ENCODE peak calls at places on chromosomes 5 and 9, in six cellular contexts. One of them, this sample, is unnamed.

GRCh38 chr5:91052977-91053732 is 330.0 kb downstream of the ARRDC3 start:
- DNase-seq in stimulated activated naive CD8-positive, alpha-beta T cell treated with anti-CD3 and anti-CD28 coated beads, Interleukin-15, Interleukin-2, amounts not matched to agents 100 U/mL and 50 U/mL, for 24 hours: no peak
- DNase-seq in neuronal stem cell: no peak
- DNase-seq in NCI-H774: no peak
- DNase-seq in non-pigmented ciliary epithelial cell: no peak
- DNase-seq in Calu3: no peak
- DNase-seq in this sample: no peak

GRCh38 chr5:178467261-178468195 is 122.7 kb downstream of the COL23A1 start:
- DNase-seq in stimulated activated naive CD8-positive, alpha-beta T cell treated with anti-CD3 and anti-CD28 coated beads, Interleukin-15, Interleukin-2, amounts not matched to agents 100 U/mL and 50 U/mL, for 24 hours: no peak
- DNase-seq in neuronal stem cell: no peak
- DNase-seq in NCI-H774: no peak
- DNase-seq in non-pigmented ciliary epithelial cell: no peak
- DNase-seq in Calu3: no peak
- DNase-seq in this sample: no peak

GRCh38 chr9:83199240-83199639 is 136.3 kb upstream of the RASEF start:
- DNase-seq in stimulated activated naive CD8-positive, alpha-beta T cell treated with anti-CD3 and anti-CD28 coated beads, Interleukin-15, Interleukin-2, amounts not matched to agents 100 U/mL and 50 U/mL, for 24 hours: no peak
- DNase-seq in neuronal stem cell: peak
- DNase-seq in NCI-H774: peak
- DNase-seq in non-pigmented ciliary epithelial cell: peak
- DNase-seq in Calu3: peak
- DNase-seq in this sample: peak

GRCh38 chr5:1658665-1659064 is 134.9 kb upstream of the LPCAT1 start:
- DNase-seq in stimulated activated naive CD8-positive, alpha-beta T cell treated with anti-CD3 and anti-CD28 coated beads, Interleukin-15, Interleukin-2, amounts not matched to agents 100 U/mL and 50 U/mL, for 24 hours: no peak
- DNase-seq in neuronal stem cell: no peak
- DNase-seq in NCI-H774: no peak
- DNase-seq in non-pigmented ciliary epithelial cell: no peak
- DNase-seq in Calu3: no peak
- DNase-seq in this sample: no peak

GRCh38 chr5:179271301-179271650 is 74.0 kb downstream of the ADAMTS2 start:
- DNase-seq in stimulated activated naive CD8-positive, alpha-beta T cell treated with anti-CD3 and anti-CD28 coated beads, Interleukin-15, Interleukin-2, amounts not matched to agents 100 U/mL and 50 U/mL, for 24 hours: no peak
- DNase-seq in neuronal stem cell: no peak
- DNase-seq in NCI-H774: no peak
- DNase-seq in non-pigmented ciliary epithelial cell: no peak
- DNase-seq in Calu3: no peak
- DNase-seq in this sample: no peak

GRCh38 chr5:72063219-72063819 is 44.0 kb upstream of the MAP1B start:
- DNase-seq in stimulated activated naive CD8-positive, alpha-beta T cell treated with anti-CD3 and anti-CD28 coated beads, Interleukin-15, Interleukin-2, amounts not matched to agents 100 U/mL and 50 U/mL, for 24 hours: peak
- DNase-seq in neuronal stem cell: peak
- DNase-seq in NCI-H774: no peak
- DNase-seq in non-pigmented ciliary epithelial cell: no peak
- DNase-seq in Calu3: peak
- DNase-seq in this sample: no peak

GRCh38 chr9:127923771-127924170 is 6.8 kb downstream of the PIP5KL1 start:
- DNase-seq in stimulated activated naive CD8-positive, alpha-beta T cell treated with anti-CD3 and anti-CD28 coated beads, Interleukin-15, Interleukin-2, amounts not matched to agents 100 U/mL and 50 U/mL, for 24 hours: no peak
- DNase-seq in neuronal stem cell: no peak
- DNase-seq in NCI-H774: no peak
- DNase-seq in non-pigmented ciliary epithelial cell: peak
- DNase-seq in Calu3: no peak
- DNase-seq in this sample: no peak

GRCh38 chr5:169495252-169495548 is 88.4 kb upstream of the SPDL1 start:
- DNase-seq in stimulated activated naive CD8-positive, alpha-beta T cell treated with anti-CD3 and anti-CD28 coated beads, Interleukin-15, Interleukin-2, amounts not matched to agents 100 U/mL and 50 U/mL, for 24 hours: no peak
- DNase-seq in neuronal stem cell: no peak
- DNase-seq in NCI-H774: no peak
- DNase-seq in non-pigmented ciliary epithelial cell: no peak
- DNase-seq in Calu3: no peak
- DNase-seq in this sample: no peak

GRCh38 chr9:138101444-138102234 is 224.1 kb downstream of the CACNA1B start:
- DNase-seq in stimulated activated naive CD8-positive, alpha-beta T cell treated with anti-CD3 and anti-CD28 coated beads, Interleukin-15, Interleukin-2, amounts not matched to agents 100 U/mL and 50 U/mL, for 24 hours: no peak
- DNase-seq in neuronal stem cell: no peak
- DNase-seq in NCI-H774: no peak
- DNase-seq in non-pigmented ciliary epithelial cell: no peak
- DNase-seq in Calu3: no peak
- DNase-seq in this sample: no peak

GRCh38 chr9:118017607-118018122 is 313.5 kb downstream of the TLR4 start:
- DNase-seq in stimulated activated naive CD8-positive, alpha-beta T cell treated with anti-CD3 and anti-CD28 coated beads, Interleukin-15, Interleukin-2, amounts not matched to agents 100 U/mL and 50 U/mL, for 24 hours: no peak
- DNase-seq in neuronal stem cell: no peak
- DNase-seq in NCI-H774: no peak
- DNase-seq in non-pigmented ciliary epithelial cell: no peak
- DNase-seq in Calu3: no peak
- DNase-seq in this sample: no peak

GRCh38 chr5:18772475-18772874 is 1138.2 kb downstream of the TAF11L14 start:
- DNase-seq in stimulated activated naive CD8-positive, alpha-beta T cell treated with anti-CD3 and anti-CD28 coated beads, Interleukin-15, Interleukin-2, amounts not matched to agents 100 U/mL and 50 U/mL, for 24 hours: no peak
- DNase-seq in neuronal stem cell: peak
- DNase-seq in NCI-H774: peak
- DNase-seq in non-pigmented ciliary epithelial cell: peak
- DNase-seq in Calu3: peak
- DNase-seq in this sample: peak

GRCh38 chr5:178590141-178590923 is at the start of gene COL23A1:
- DNase-seq in stimulated activated naive CD8-positive, alpha-beta T cell treated with anti-CD3 and anti-CD28 coated beads, Interleukin-15, Interleukin-2, amounts not matched to agents 100 U/mL and 50 U/mL, for 24 hours: peak
- DNase-seq in neuronal stem cell: peak
- DNase-seq in NCI-H774: no peak
- DNase-seq in non-pigmented ciliary epithelial cell: peak
- DNase-seq in Calu3: no peak
- DNase-seq in this sample: no peak

GRCh38 chr9:126144215-126144614 is 182.4 kb upstream of the MVB12B start:
- DNase-seq in stimulated activated naive CD8-positive, alpha-beta T cell treated with anti-CD3 and anti-CD28 coated beads, Interleukin-15, Interleukin-2, amounts not matched to agents 100 U/mL and 50 U/mL, for 24 hours: no peak
- DNase-seq in neuronal stem cell: no peak
- DNase-seq in NCI-H774: no peak
- DNase-seq in non-pigmented ciliary epithelial cell: no peak
- DNase-seq in Calu3: no peak
- DNase-seq in this sample: no peak

GRCh38 chr5:122921826-122922225 is 76.4 kb downstream of the SNX24 start:
- DNase-seq in stimulated activated naive CD8-positive, alpha-beta T cell treated with anti-CD3 and anti-CD28 coated beads, Interleukin-15, Interleukin-2, amounts not matched to agents 100 U/mL and 50 U/mL, for 24 hours: no peak
- DNase-seq in neuronal stem cell: no peak
- DNase-seq in NCI-H774: no peak
- DNase-seq in non-pigmented ciliary epithelial cell: no peak
- DNase-seq in Calu3: no peak
- DNase-seq in this sample: no peak

GRCh38 chr5:139763584-139764249 is 31.9 kb upstream of the PSD2 start:
- DNase-seq in stimulated activated naive CD8-positive, alpha-beta T cell treated with anti-CD3 and anti-CD28 coated beads, Interleukin-15, Interleukin-2, amounts not matched to agents 100 U/mL and 50 U/mL, for 24 hours: no peak
- DNase-seq in neuronal stem cell: no peak
- DNase-seq in NCI-H774: no peak
- DNase-seq in non-pigmented ciliary epithelial cell: no peak
- DNase-seq in Calu3: no peak
- DNase-seq in this sample: no peak

GRCh38 chr5:113336975-113337374 is 97.8 kb downstream of the TSSK1B start:
- DNase-seq in stimulated activated naive CD8-positive, alpha-beta T cell treated with anti-CD3 and anti-CD28 coated beads, Interleukin-15, Interleukin-2, amounts not matched to agents 100 U/mL and 50 U/mL, for 24 hours: peak
- DNase-seq in neuronal stem cell: no peak
- DNase-seq in NCI-H774: no peak
- DNase-seq in non-pigmented ciliary epithelial cell: no peak
- DNase-seq in Calu3: peak
- DNase-seq in this sample: no peak

GRCh38 chr9:86176468-86176867 is 77.1 kb upstream of the GOLM1 start:
- DNase-seq in stimulated activated naive CD8-positive, alpha-beta T cell treated with anti-CD3 and anti-CD28 coated beads, Interleukin-15, Interleukin-2, amounts not matched to agents 100 U/mL and 50 U/mL, for 24 hours: no peak
- DNase-seq in neuronal stem cell: no peak
- DNase-seq in NCI-H774: peak
- DNase-seq in non-pigmented ciliary epithelial cell: no peak
- DNase-seq in Calu3: no peak
- DNase-seq in this sample: peak

GRCh38 chr9:13503599-13503998 is 224.1 kb upstream of the MPDZ start:
- DNase-seq in stimulated activated naive CD8-positive, alpha-beta T cell treated with anti-CD3 and anti-CD28 coated beads, Interleukin-15, Interleukin-2, amounts not matched to agents 100 U/mL and 50 U/mL, for 24 hours: no peak
- DNase-seq in neuronal stem cell: no peak
- DNase-seq in NCI-H774: no peak
- DNase-seq in non-pigmented ciliary epithelial cell: no peak
- DNase-seq in Calu3: no peak
- DNase-seq in this sample: no peak

GRCh38 chr5:124659798-124660197 is 86.6 kb downstream of the ZNF608 start:
- DNase-seq in stimulated activated naive CD8-positive, alpha-beta T cell treated with anti-CD3 and anti-CD28 coated beads, Interleukin-15, Interleukin-2, amounts not matched to agents 100 U/mL and 50 U/mL, for 24 hours: no peak
- DNase-seq in neuronal stem cell: no peak
- DNase-seq in NCI-H774: no peak
- DNase-seq in non-pigmented ciliary epithelial cell: no peak
- DNase-seq in Calu3: no peak
- DNase-seq in this sample: no peak

GRCh38 chr5:97496037-97496436 is 313.0 kb upstream of the RIOK2 start:
- DNase-seq in stimulated activated naive CD8-positive, alpha-beta T cell treated with anti-CD3 and anti-CD28 coated beads, Interleukin-15, Interleukin-2, amounts not matched to agents 100 U/mL and 50 U/mL, for 24 hours: no peak
- DNase-seq in neuronal stem cell: no peak
- DNase-seq in NCI-H774: no peak
- DNase-seq in non-pigmented ciliary epithelial cell: no peak
- DNase-seq in Calu3: no peak
- DNase-seq in this sample: no peak

GRCh38 chr5:142720561-142721275 is 34.8 kb upstream of the FGF1 start:
- DNase-seq in stimulated activated naive CD8-positive, alpha-beta T cell treated with anti-CD3 and anti-CD28 coated beads, Interleukin-15, Interleukin-2, amounts not matched to agents 100 U/mL and 50 U/mL, for 24 hours: no peak
- DNase-seq in neuronal stem cell: no peak
- DNase-seq in NCI-H774: peak
- DNase-seq in non-pigmented ciliary epithelial cell: no peak
- DNase-seq in Calu3: peak
- DNase-seq in this sample: peak

GRCh38 chr5:98917433-98917832 is 11.4 kb downstream of the CHD1 start:
- DNase-seq in stimulated activated naive CD8-positive, alpha-beta T cell treated with anti-CD3 and anti-CD28 coated beads, Interleukin-15, Interleukin-2, amounts not matched to agents 100 U/mL and 50 U/mL, for 24 hours: no peak
- DNase-seq in neuronal stem cell: no peak
- DNase-seq in NCI-H774: no peak
- DNase-seq in non-pigmented ciliary epithelial cell: no peak
- DNase-seq in Calu3: no peak
- DNase-seq in this sample: no peak

GRCh38 chr9:110048473-110048975 is 159.4 kb downstream of the C9orf152 start:
- DNase-seq in stimulated activated naive CD8-positive, alpha-beta T cell treated with anti-CD3 and anti-CD28 coated beads, Interleukin-15, Interleukin-2, amounts not matched to agents 100 U/mL and 50 U/mL, for 24 hours: peak
- DNase-seq in neuronal stem cell: peak
- DNase-seq in NCI-H774: peak
- DNase-seq in non-pigmented ciliary epithelial cell: no peak
- DNase-seq in Calu3: peak
- DNase-seq in this sample: peak

GRCh38 chr5:159451197-159452052 is 121.1 kb upstream of the IL12B start:
- DNase-seq in stimulated activated naive CD8-positive, alpha-beta T cell treated with anti-CD3 and anti-CD28 coated beads, Interleukin-15, Interleukin-2, amounts not matched to agents 100 U/mL and 50 U/mL, for 24 hours: no peak
- DNase-seq in neuronal stem cell: no peak
- DNase-seq in NCI-H774: no peak
- DNase-seq in non-pigmented ciliary epithelial cell: peak
- DNase-seq in Calu3: no peak
- DNase-seq in this sample: peak

GRCh38 chr5:174327317-174327864 is 281.9 kb downstream of the NSG2 start:
- DNase-seq in stimulated activated naive CD8-positive, alpha-beta T cell treated with anti-CD3 and anti-CD28 coated beads, Interleukin-15, Interleukin-2, amounts not matched to agents 100 U/mL and 50 U/mL, for 24 hours: peak
- DNase-seq in neuronal stem cell: peak
- DNase-seq in NCI-H774: peak
- DNase-seq in non-pigmented ciliary epithelial cell: peak
- DNase-seq in Calu3: peak
- DNase-seq in this sample: no peak

GRCh38 chr5:123844873-123845272 is 332.9 kb downstream of the CSNK1G3 start:
- DNase-seq in stimulated activated naive CD8-positive, alpha-beta T cell treated with anti-CD3 and anti-CD28 coated beads, Interleukin-15, Interleukin-2, amounts not matched to agents 100 U/mL and 50 U/mL, for 24 hours: no peak
- DNase-seq in neuronal stem cell: no peak
- DNase-seq in NCI-H774: no peak
- DNase-seq in non-pigmented ciliary epithelial cell: no peak
- DNase-seq in Calu3: no peak
- DNase-seq in this sample: no peak

GRCh38 chr9:93197670-93198069 is 13.7 kb downstream of the WNK2 start:
- DNase-seq in stimulated activated naive CD8-positive, alpha-beta T cell treated with anti-CD3 and anti-CD28 coated beads, Interleukin-15, Interleukin-2, amounts not matched to agents 100 U/mL and 50 U/mL, for 24 hours: no peak
- DNase-seq in neuronal stem cell: no peak
- DNase-seq in NCI-H774: no peak
- DNase-seq in non-pigmented ciliary epithelial cell: no peak
- DNase-seq in Calu3: peak
- DNase-seq in this sample: no peak

GRCh38 chr5:66713998-66714397 is 117.8 kb downstream of the MAST4 start:
- DNase-seq in stimulated activated naive CD8-positive, alpha-beta T cell treated with anti-CD3 and anti-CD28 coated beads, Interleukin-15, Interleukin-2, amounts not matched to agents 100 U/mL and 50 U/mL, for 24 hours: no peak
- DNase-seq in neuronal stem cell: no peak
- DNase-seq in NCI-H774: no peak
- DNase-seq in non-pigmented ciliary epithelial cell: peak
- DNase-seq in Calu3: peak
- DNase-seq in this sample: peak

GRCh38 chr9:115413766-115414382 is 295.9 kb upstream of the TNC start:
- DNase-seq in stimulated activated naive CD8-positive, alpha-beta T cell treated with anti-CD3 and anti-CD28 coated beads, Interleukin-15, Interleukin-2, amounts not matched to agents 100 U/mL and 50 U/mL, for 24 hours: no peak
- DNase-seq in neuronal stem cell: no peak
- DNase-seq in NCI-H774: no peak
- DNase-seq in non-pigmented ciliary epithelial cell: no peak
- DNase-seq in Calu3: no peak
- DNase-seq in this sample: no peak

GRCh38 chr9:92001244-92001643 is 51.2 kb upstream of the ROR2 start:
- DNase-seq in stimulated activated naive CD8-positive, alpha-beta T cell treated with anti-CD3 and anti-CD28 coated beads, Interleukin-15, Interleukin-2, amounts not matched to agents 100 U/mL and 50 U/mL, for 24 hours: no peak
- DNase-seq in neuronal stem cell: no peak
- DNase-seq in NCI-H774: no peak
- DNase-seq in non-pigmented ciliary epithelial cell: no peak
- DNase-seq in Calu3: no peak
- DNase-seq in this sample: no peak

GRCh38 chr5:78162253-78162862 is 132.1 kb downstream of the AP3B1 start:
- DNase-seq in stimulated activated naive CD8-positive, alpha-beta T cell treated with anti-CD3 and anti-CD28 coated beads, Interleukin-15, Interleukin-2, amounts not matched to agents 100 U/mL and 50 U/mL, for 24 hours: no peak
- DNase-seq in neuronal stem cell: peak
- DNase-seq in NCI-H774: peak
- DNase-seq in non-pigmented ciliary epithelial cell: peak
- DNase-seq in Calu3: peak
- DNase-seq in this sample: no peak

GRCh38 chr5:157214399-157214798 is 33.8 kb downstream of the ITK start:
- DNase-seq in stimulated activated naive CD8-positive, alpha-beta T cell treated with anti-CD3 and anti-CD28 coated beads, Interleukin-15, Interleukin-2, amounts not matched to agents 100 U/mL and 50 U/mL, for 24 hours: no peak
- DNase-seq in neuronal stem cell: no peak
- DNase-seq in NCI-H774: no peak
- DNase-seq in non-pigmented ciliary epithelial cell: no peak
- DNase-seq in Calu3: no peak
- DNase-seq in this sample: no peak

GRCh38 chr5:170312666-170313065 is 15.1 kb upstream of the LCP2 start:
- DNase-seq in stimulated activated naive CD8-positive, alpha-beta T cell treated with anti-CD3 and anti-CD28 coated beads, Interleukin-15, Interleukin-2, amounts not matched to agents 100 U/mL and 50 U/mL, for 24 hours: peak
- DNase-seq in neuronal stem cell: no peak
- DNase-seq in NCI-H774: no peak
- DNase-seq in non-pigmented ciliary epithelial cell: peak
- DNase-seq in Calu3: no peak
- DNase-seq in this sample: no peak

GRCh38 chr5:118545050-118545449 is 443.3 kb downstream of the DTWD2 start:
- DNase-seq in stimulated activated naive CD8-positive, alpha-beta T cell treated with anti-CD3 and anti-CD28 coated beads, Interleukin-15, Interleukin-2, amounts not matched to agents 100 U/mL and 50 U/mL, for 24 hours: no peak
- DNase-seq in neuronal stem cell: no peak
- DNase-seq in NCI-H774: no peak
- DNase-seq in non-pigmented ciliary epithelial cell: no peak
- DNase-seq in Calu3: no peak
- DNase-seq in this sample: no peak

GRCh38 chr5:139148306-139148705 is 49.9 kb downstream of the SIL1 start:
- DNase-seq in stimulated activated naive CD8-positive, alpha-beta T cell treated with anti-CD3 and anti-CD28 coated beads, Interleukin-15, Interleukin-2, amounts not matched to agents 100 U/mL and 50 U/mL, for 24 hours: no peak
- DNase-seq in neuronal stem cell: no peak
- DNase-seq in NCI-H774: no peak
- DNase-seq in non-pigmented ciliary epithelial cell: no peak
- DNase-seq in Calu3: no peak
- DNase-seq in this sample: peak

GRCh38 chr5:142826741-142827492 is 56.7 kb downstream of the ARHGAP26 start:
- DNase-seq in stimulated activated naive CD8-positive, alpha-beta T cell treated with anti-CD3 and anti-CD28 coated beads, Interleukin-15, Interleukin-2, amounts not matched to agents 100 U/mL and 50 U/mL, for 24 hours: peak
- DNase-seq in neuronal stem cell: no peak
- DNase-seq in NCI-H774: no peak
- DNase-seq in non-pigmented ciliary epithelial cell: no peak
- DNase-seq in Calu3: peak
- DNase-seq in this sample: peak

GRCh38 chr9:131593255-131593820 is 48.0 kb downstream of the PRRT1B start:
- DNase-seq in stimulated activated naive CD8-positive, alpha-beta T cell treated with anti-CD3 and anti-CD28 coated beads, Interleukin-15, Interleukin-2, amounts not matched to agents 100 U/mL and 50 U/mL, for 24 hours: no peak
- DNase-seq in neuronal stem cell: no peak
- DNase-seq in NCI-H774: no peak
- DNase-seq in non-pigmented ciliary epithelial cell: no peak
- DNase-seq in Calu3: no peak
- DNase-seq in this sample: no peak

GRCh38 chr5:125251703-125252102 is 505.3 kb upstream of the ZNF608 start:
- DNase-seq in stimulated activated naive CD8-positive, alpha-beta T cell treated with anti-CD3 and anti-CD28 coated beads, Interleukin-15, Interleukin-2, amounts not matched to agents 100 U/mL and 50 U/mL, for 24 hours: no peak
- DNase-seq in neuronal stem cell: no peak
- DNase-seq in NCI-H774: no peak
- DNase-seq in non-pigmented ciliary epithelial cell: no peak
- DNase-seq in Calu3: no peak
- DNase-seq in this sample: no peak

GRCh38 chr5:173573126-173573960 is 43.1 kb downstream of the BOD1 start:
- DNase-seq in stimulated activated naive CD8-positive, alpha-beta T cell treated with anti-CD3 and anti-CD28 coated beads, Interleukin-15, Interleukin-2, amounts not matched to agents 100 U/mL and 50 U/mL, for 24 hours: peak
- DNase-seq in neuronal stem cell: peak
- DNase-seq in NCI-H774: peak
- DNase-seq in non-pigmented ciliary epithelial cell: no peak
- DNase-seq in Calu3: peak
- DNase-seq in this sample: peak

GRCh38 chr9:133609311-133610098 is at the start of gene FAM163B:
- DNase-seq in stimulated activated naive CD8-positive, alpha-beta T cell treated with anti-CD3 and anti-CD28 coated beads, Interleukin-15, Interleukin-2, amounts not matched to agents 100 U/mL and 50 U/mL, for 24 hours: peak
- DNase-seq in neuronal stem cell: peak
- DNase-seq in NCI-H774: peak
- DNase-seq in non-pigmented ciliary epithelial cell: no peak
- DNase-seq in Calu3: no peak
- DNase-seq in this sample: no peak

This sample was measured in PC-9.